ENCODE peak calls at places on chromosomes 5 and 9, in ten cellular contexts. R, U, O, N, Q, B, H, W, X and S are unnamed samples.

GRCh38 chr5:139731281-139731680 is 64.3 kb upstream of the PSD2 start:
- DNase-seq in R (no peak), U (no peak), O (no peak), N (no peak), Q (no peak), B (no peak), H (no peak), W (no peak), X (no peak), S (no peak)

GRCh38 chr9:114287763-114288232 is 35.1 kb upstream of the ORM1 start:
- DNase-seq in R (no peak), U (no peak), O (no peak), N (peak), Q (no peak), B (no peak), H (no peak), W (no peak), X (no peak), S (no peak)

GRCh38 chr5:134503937-134504437 is 21.5 kb upstream of the JADE2 start:
- DNase-seq in R (no peak), U (peak), O (no peak), N (no peak), Q (peak), B (no peak), H (no peak), W (no peak), X (no peak), S (no peak)

GRCh38 chr5:67093259-67093658 is 103.3 kb downstream of the CD180 start:
- DNase-seq in R (no peak), U (no peak), O (no peak), N (no peak), Q (no peak), B (no peak), H (no peak), W (no peak), X (no peak), S (no peak)

GRCh38 chr9:456365-456764 is 241.7 kb downstream of the DOCK8 start:
- DNase-seq in R (no peak), U (no peak), O (no peak), N (peak), Q (peak), B (no peak), H (no peak), W (no peak), X (no peak), S (no peak)

GRCh38 chr5:57986746-57987145 is 473.1 kb downstream of the PLK2 start:
- DNase-seq in R (no peak), U (no peak), O (no peak), N (no peak), Q (peak), B (no peak), H (no peak), W (no peak), X (peak), S (no peak)

GRCh38 chr9:70868044-70868443 is 253.4 kb downstream of the TRPM3 start:
- DNase-seq in R (no peak), U (no peak), O (no peak), N (no peak), Q (peak), B (no peak), H (no peak), W (no peak), X (no peak), S (no peak)

GRCh38 chr5:58274199-58274598 is 185.7 kb downstream of the PLK2 start:
- DNase-seq in R (no peak), U (no peak), O (no peak), N (no peak), Q (no peak), B (no peak), H (no peak), W (no peak), X (no peak), S (no peak)

GRCh38 chr5:1873242-1873959 is 9.3 kb downstream of the IRX4 start:
- DNase-seq in R (no peak), U (no peak), O (no peak), N (no peak), Q (no peak), B (no peak), H (no peak), W (peak), X (no peak), S (no peak)

GRCh38 chr9:101578378-101578777 is 16.4 kb downstream of the PPP3R2 start:
- DNase-seq in R (no peak), U (no peak), O (no peak), N (no peak), Q (peak), B (no peak), H (no peak), W (no peak), X (no peak), S (no peak)

GRCh38 chr5:32320576-32320975 is 7.8 kb upstream of the MTMR12 start:
- DNase-seq in R (no peak), U (no peak), O (no peak), N (no peak), Q (no peak), B (no peak), H (no peak), W (no peak), X (no peak), S (no peak)

GRCh38 chr5:170355601-170356098 is 33.5 kb downstream of the KCNMB1 start:
- DNase-seq in R (no peak), U (no peak), O (no peak), N (peak), Q (no peak), B (peak), H (no peak), W (no peak), X (no peak), S (no peak)